ENCODE peak calls at places on chromosomes 6 and 20, in four cellular contexts. A, N, R and T are unnamed samples.

GRCh38 chr6:153058291-153058690 is 55.8 kb upstream of the MTRF1L start:
- DNase-seq in A (peak), R (peak), N (peak), T (no peak)

GRCh38 chr6:83862776-83863471 is 3.4 kb downstream of the CYB5R4 start:
- DNase-seq in R (peak), N (no peak), A (no peak), T (no peak)

GRCh38 chr6:136532030-136532429 is 18.2 kb downstream of the MAP7 start:
- DNase-seq in N (no peak), R (no peak), A (no peak), T (no peak)

GRCh38 chr6:92341224-92341623 is 1078.1 kb downstream of the EPHA7 start:
- DNase-seq in N (no peak), R (peak), A (no peak), T (no peak)

GRCh38 chr6:75201901-75202672 is 3.8 kb downstream of the COL12A1 start:
- DNase-seq in N (peak), A (peak), R (peak), T (no peak)

GRCh38 chr6:159594106-159594749 is 98.8 kb downstream of the SOD2 start:
- DNase-seq in A (peak), N (peak), R (peak), T (no peak)

GRCh38 chr20:40241944-40242343 is 447.1 kb downstream of the MAFB start:
- DNase-seq in A (no peak), N (no peak), R (no peak), T (no peak)

GRCh38 chr6:13272131-13273046 is 55.9 kb downstream of the TBC1D7 start:
- DNase-seq in N (no peak), A (no peak), R (peak), T (no peak)

GRCh38 chr6:11814116-11814515 is 35.5 kb upstream of the ADTRP start:
- DNase-seq in N (no peak), R (no peak), A (no peak), T (no peak)

GRCh38 chr20:48605364-48606116 is 222.3 kb downstream of the PREX1 start:
- DNase-seq in R (no peak), A (no peak), N (no peak), T (no peak)

GRCh38 chr6:119071576-119071975 is 6.9 kb downstream of the FAM184A start:
- DNase-seq in A (no peak), N (no peak), R (no peak), T (no peak)

GRCh38 chr20:17624070-17624469 is 54.2 kb downstream of the DSTN start:
- DNase-seq in R (no peak), A (no peak), N (no peak), T (no peak)

GRCh38 chr6:49305010-49305409 is 158.0 kb downstream of the MMUT start:
- DNase-seq in A (no peak), N (no peak), R (no peak), T (no peak)

GRCh38 chr20:47557791-47558190 is 56.1 kb downstream of the NCOA3 start:
- DNase-seq in A (peak), N (no peak), R (no peak), T (no peak)

GRCh38 chr6:15427360-15428070 is 181.6 kb downstream of the JARID2 start:
- DNase-seq in R (no peak), N (peak), A (no peak), T (no peak)

GRCh38 chr20:49268600-49269365 is 9.1 kb downstream of the ZNFX1 start:
- DNase-seq in R (peak), N (no peak), A (peak), T (no peak)

GRCh38 chr6:150683320-150683719 is 83.6 kb downstream of the PLEKHG1 start:
- DNase-seq in A (no peak), N (no peak), R (no peak), T (no peak)

GRCh38 chr6:40477246-40478126 is 109.7 kb downstream of the LRFN2 start:
- DNase-seq in R (no peak), A (no peak), N (no peak), T (no peak)

GRCh38 chr20:47503685-47504084 is 2.0 kb downstream of the NCOA3 start:
- DNase-seq in R (no peak), A (peak), N (no peak), T (no peak)

GRCh38 chr6:69835414-69836179 is 30.8 kb upstream of the COL19A1 start:
- DNase-seq in N (peak), A (peak), R (peak), T (peak)

GRCh38 chr6:14144678-14145113 is 27.1 kb downstream of the CD83 start:
- DNase-seq in R (peak), A (peak), N (peak), T (no peak)

GRCh38 chr6:11586574-11586973 is 49.0 kb downstream of the TMEM170B start:
- DNase-seq in A (peak), R (peak), N (peak), T (peak)

GRCh38 chr6:111238464-111239119 is 151.3 kb downstream of the SLC16A10 start:
- DNase-seq in A (peak), R (peak), N (peak), T (no peak)

GRCh38 chr6:117237561-117237960 is 27.8 kb upstream of the VGLL2 start:
- DNase-seq in R (peak), A (peak), N (peak), T (no peak)

GRCh38 chr6:98641929-98642328 is 192.4 kb upstream of the POU3F2 start:
- DNase-seq in N (peak), R (peak), A (peak), T (no peak)

GRCh38 chr6:20402181-20403079 is 751 bp downstream of the E2F3 start:
- DNase-seq in A (peak), R (no peak), N (peak), T (no peak)

GRCh38 chr6:105359419-105360366 is 43.2 kb downstream of the PREP start:
- DNase-seq in R (peak), N (peak), A (peak), T (peak)

GRCh38 chr6:157860505-157860991 is 37.5 kb downstream of the SNX9 start:
- DNase-seq in A (no peak), N (no peak), R (peak), T (no peak)

GRCh38 chr6:124958759-124959354 is 3.4 kb upstream of the RNF217 start:
- DNase-seq in R (peak), A (peak), N (peak), T (no peak)

GRCh38 chr6:149015224-149015876 is 268.5 kb downstream of the UST start:
- DNase-seq in R (peak), A (peak), N (no peak), T (no peak)

GRCh38 chr6:56714982-56715456 is 72.3 kb upstream of the DST start:
- DNase-seq in N (peak), R (peak), A (peak), T (peak)

GRCh38 chr6:142945446-142946180 is 637 bp upstream of the HIVEP2 start:
- DNase-seq in N (no peak), A (peak), R (no peak), T (no peak)

GRCh38 chr6:75023634-75024033 is 182.2 kb downstream of the COL12A1 start:
- DNase-seq in R (peak), N (peak), A (peak), T (no peak)

GRCh38 chr6:140372064-140372463 is 997.6 kb upstream of the CITED2 start:
- DNase-seq in N (no peak), A (no peak), R (no peak), T (no peak)

GRCh38 chr20:39574061-39574460 is 611.9 kb downstream of the DHX35 start:
- DNase-seq in N (no peak), R (no peak), A (no peak), T (no peak)

GRCh38 chr6:3797231-3798200 is 46.0 kb upstream of the PXDC1 start:
- DNase-seq in A (peak), N (peak), R (peak), T (peak)

GRCh38 chr6:9405369-9405768 is 970.0 kb upstream of the SLC35B3 start:
- DNase-seq in N (peak), R (peak), A (peak), T (peak)

GRCh38 chr20:51985013-51985415 is 182.7 kb upstream of the SALL4 start:
- DNase-seq in A (peak), R (peak), N (peak), T (peak)

GRCh38 chr6:37137881-37138568 is 31.9 kb upstream of the PIM1 start:
- DNase-seq in A (peak), R (peak), N (no peak), T (no peak)
- H3K4me3 ChIP-seq in A (peak), R (no peak), N (no peak), T (peak)

GRCh38 chr20:61461459-61461858 is 209.4 kb downstream of the CDH4 start:
- DNase-seq in N (no peak), A (no peak), R (no peak), T (no peak)
- TF ChIP-seq EZH2 in N (no peak), A (no peak), R (no peak), T (no peak)

DNA sequence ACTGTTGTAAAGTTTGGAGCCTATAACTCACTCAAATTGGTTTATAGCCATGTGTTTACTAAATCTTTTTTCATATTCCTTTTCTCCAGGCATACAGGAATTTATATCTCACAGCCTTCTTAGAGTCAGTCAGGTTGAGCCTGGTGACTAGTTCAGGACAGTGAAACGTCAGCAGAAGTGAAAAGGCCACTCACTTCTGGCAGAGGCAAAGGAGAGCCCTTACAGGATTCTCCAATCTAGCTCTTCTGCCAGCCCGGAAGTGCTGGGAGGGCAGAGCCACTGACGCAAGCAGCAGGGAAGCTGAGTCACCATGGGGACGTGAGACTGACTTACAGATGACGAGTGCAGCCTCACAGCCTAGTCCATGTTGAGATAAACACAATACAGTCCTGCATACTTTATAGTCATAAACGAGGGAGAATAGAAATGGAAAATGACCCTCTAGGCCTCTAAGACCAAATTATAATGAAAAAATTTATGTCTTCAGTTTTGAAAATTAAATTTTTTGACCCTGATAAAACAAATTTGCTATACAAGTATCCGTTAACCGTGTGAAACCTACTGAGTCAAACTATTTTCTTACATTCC is 1.3 kb downstream of the PXT1 start:
- DNase-seq in N (peak), A (peak), R (peak), T (peak)
- H3K4me3 ChIP-seq in N (no peak), A (no peak), R (no peak), T (peak)

GRCh38 chr20:2558581-2559301 is 22.4 kb downstream of the TMC2 start:
- DNase-seq in R (no peak), N (no peak), A (peak), T (no peak)
- TF ChIP-seq EZH2 in R (peak), N (peak), A (peak), T (no peak)

GRCh38 chr6:35014786-35015185 is 125.7 kb downstream of the ANKS1A start:
- DNase-seq in N (peak), A (peak), R (no peak), T (no peak)
- H3K4me3 ChIP-seq in N (no peak), A (no peak), R (no peak), T (no peak)